ENCODE peak calls at places on chromosomes 2 and 18, in nine cellular contexts. J is OCI-LY7; I is colonic mucosa; B is psoas muscle; F is breast epithelium; Q is hepatocyte; Y is A549; W is cardiac muscle cell; L is effector memory CD4-positive, alpha-beta T cell. R is an unnamed sample.

GRCh38 chr2:104215269-104216161 is 638.4 kb upstream of the POU3F3 start:
- DNase-seq in W (no peak), F (no peak), Y (no peak), L (no peak), B (no peak), I (no peak), Q (no peak), J (no peak), R (no peak)

GRCh38 chr2:111711270-111711669 is 172.7 kb downstream of the ANAPC1 start:
- DNase-seq in L (no peak), J (no peak), W (no peak), B (no peak), Y (no peak), F (no peak), Q (no peak), I (no peak), R (no peak)

GRCh38 chr18:68428026-68428425 is 286.9 kb downstream of the TMX3 start:
- DNase-seq in B (no peak), I (no peak), F (no peak), Y (no peak), Q (peak; percentile 17), J (no peak), W (peak; percentile 53), L (no peak), R (no peak)

GRCh38 chr2:135791418-135792190 is 45.4 kb downstream of the LCT start:
- DNase-seq in F (no peak), Q (no peak), L (no peak), J (no peak), Y (no peak), B (no peak), I (no peak), W (peak; percentile 67), R (no peak)

GRCh38 chr18:23324056-23324811 is 128.9 kb upstream of the RIOK3 start:
- DNase-seq in L (no peak), Y (no peak), I (no peak), B (no peak), F (no peak), J (peak; percentile 30), Q (no peak), W (no peak), R (no peak)

GRCh38 chr2:160890667-160891352 is 269.4 kb upstream of the TANK start:
- DNase-seq in B (no peak), I (no peak), L (no peak), J (no peak), W (no peak), Y (no peak), Q (no peak), F (no peak), R (no peak)

GRCh38 chr2:95531254-95531771 is 46.8 kb upstream of the TRIM43B start:
- DNase-seq in Q (no peak), I (no peak), L (no peak), B (no peak), Y (no peak), W (no peak), F (no peak), J (no peak), R (no peak)

GRCh38 chr2:12928706-12929291 is 212.1 kb downstream of the TRIB2 start:
- DNase-seq in L (no peak), Q (no peak), B (no peak), I (no peak), Y (no peak), F (no peak), W (no peak), J (peak; percentile 35), R (no peak)

GRCh38 chr2:101883860-101884259 is 107.9 kb upstream of the IL1R2 start:
- DNase-seq in W (peak; percentile 85), J (peak; percentile 34), Y (peak; percentile 51), B (no peak), I (peak; percentile 50), L (no peak), F (no peak), Q (peak; percentile 72), R (peak; percentile 9)

GRCh38 chr2:197304556-197305011 is 6.0 kb downstream of the ANKRD44 start:
- DNase-seq in B (no peak), W (no peak), Y (no peak), J (peak; percentile 26), I (no peak), Q (no peak), F (no peak), L (no peak), R (no peak)

GRCh38 chr18:55096261-55097026 is 137.2 kb upstream of the CCDC68 start:
- DNase-seq in Q (peak; percentile 57), L (no peak), I (peak; percentile 36), W (peak; percentile 83), J (peak; percentile 17), B (peak; percentile 53), Y (peak; percentile 75), F (no peak), R (no peak)

GRCh38 chr2:5594288-5594687 is 97.9 kb upstream of the SOX11 start:
- DNase-seq in Y (no peak), J (no peak), Q (no peak), F (no peak), L (no peak), B (no peak), W (no peak), I (no peak), R (no peak)

GRCh38 chr2:237067985-237068576 is 17.6 kb upstream of the COPS8 start:
- DNase-seq in I (no peak), Q (no peak), Y (no peak), J (no peak), W (peak; percentile 63), B (no peak), L (no peak), F (no peak), R (no peak)

GRCh38 chr18:52228158-52228557 is 111.8 kb upstream of the DCC start:
- DNase-seq in Y (no peak), W (no peak), F (no peak), B (no peak), J (no peak), I (no peak), Q (no peak), L (no peak), R (no peak)

GRCh38 chr18:1383465-1383864 is 478.8 kb downstream of the ADCYAP1 start:
- DNase-seq in I (no peak), L (no peak), W (no peak), Y (no peak), Q (no peak), F (no peak), B (peak; percentile 21), J (no peak), R (no peak)
- H3K9me3 ChIP-seq in I (no peaks in the 10 kb centered on the region), L (peaks cover 4% of the 10 kb centered on the region), W (no peaks in the 10 kb centered on the region), Y (no peaks in the 10 kb centered on the region), Q (no peaks in the 10 kb centered on the region), F (peaks cover 8% of the 10 kb centered on the region), B (peaks cover 6% of the 10 kb centered on the region), J (no peaks in the 10 kb centered on the region), R (no peaks in the 10 kb centered on the region)

GRCh38 chr2:49917654-49918053 is 763.3 kb upstream of the FSHR start:
- DNase-seq in J (no peak), W (no peak), B (no peak), I (no peak), F (no peak), Q (no peak), L (no peak), Y (no peak), R (no peak)

GRCh38 chr2:49914281-49914680 is 760.0 kb upstream of the FSHR start:
- DNase-seq in J (no peak), B (no peak), Y (no peak), L (no peak), F (no peak), W (no peak), Q (peak; percentile 6), I (no peak), R (no peak)

DNA sequence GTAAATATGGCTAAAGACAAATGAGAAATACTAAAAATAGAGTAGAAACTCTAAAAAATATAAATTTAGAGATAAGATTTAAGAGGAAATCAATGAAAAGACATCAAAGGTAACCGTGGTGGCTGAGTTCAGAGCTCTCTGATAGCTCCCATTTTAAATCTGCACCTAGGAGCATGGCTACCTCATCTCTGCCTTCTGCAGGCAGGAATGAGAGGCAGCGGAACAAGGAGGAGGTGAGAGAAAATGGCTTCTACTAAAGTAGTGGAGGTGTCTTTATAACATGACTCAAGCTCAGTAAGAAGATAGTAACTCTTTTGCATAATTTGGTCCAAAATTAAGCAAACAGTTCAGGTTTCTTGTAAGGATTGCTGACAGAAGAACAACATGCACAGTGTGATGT is 758.7 kb upstream of the FSHR start:
- DNase-seq in J (no peak), L (no peak), F (no peak), B (no peak), W (no peak), Q (no peak), I (no peak), Y (no peak), R (no peak)
- H3K9me3 ChIP-seq in J (no peaks in the 10 kb centered on the region), L (no peaks in the 10 kb centered on the region), F (no peaks in the 10 kb centered on the region), B (no peaks in the 10 kb centered on the region), W (no peaks in the 10 kb centered on the region), Q (no peaks in the 10 kb centered on the region), I (no peaks in the 10 kb centered on the region), Y (no peaks in the 10 kb centered on the region), R (no peaks in the 10 kb centered on the region)

GRCh38 chr2:202682274-202682673 is 47.5 kb downstream of the FAM117B start:
- DNase-seq in L (no peak), J (no peak), W (no peak), Y (no peak), I (no peak), Q (no peak), F (no peak), B (no peak), R (no peak)

GRCh38 chr2:202681688-202682205 is 47.0 kb downstream of the FAM117B start:
- DNase-seq in Y (no peak), L (no peak), Q (no peak), J (no peak), B (no peak), I (peak; percentile 23), W (no peak), F (no peak), R (no peak)

GRCh38 chr2:202680512-202680911 is 45.7 kb downstream of the FAM117B start:
- DNase-seq in J (no peak), Y (no peak), B (no peak), Q (no peak), I (no peak), W (no peak), L (no peak), F (no peak), R (no peak)

GRCh38 chr2:202679980-202680379 is 45.2 kb downstream of the FAM117B start:
- DNase-seq in W (no peak), I (no peak), J (no peak), Q (no peak), B (no peak), Y (no peak), F (no peak), L (no peak), R (no peak)
- H3K9me3 ChIP-seq in W (no peaks in the 10 kb centered on the region), I (no peaks in the 10 kb centered on the region), J (peaks cover 16% of the 10 kb centered on the region), Q (no peaks in the 10 kb centered on the region), B (peaks cover 14% of the 10 kb centered on the region), Y (peaks cover 7% of the 10 kb centered on the region), F (peaks cover 24% of the 10 kb centered on the region), L (no peaks in the 10 kb centered on the region), R (no peaks in the 10 kb centered on the region)

DNA sequence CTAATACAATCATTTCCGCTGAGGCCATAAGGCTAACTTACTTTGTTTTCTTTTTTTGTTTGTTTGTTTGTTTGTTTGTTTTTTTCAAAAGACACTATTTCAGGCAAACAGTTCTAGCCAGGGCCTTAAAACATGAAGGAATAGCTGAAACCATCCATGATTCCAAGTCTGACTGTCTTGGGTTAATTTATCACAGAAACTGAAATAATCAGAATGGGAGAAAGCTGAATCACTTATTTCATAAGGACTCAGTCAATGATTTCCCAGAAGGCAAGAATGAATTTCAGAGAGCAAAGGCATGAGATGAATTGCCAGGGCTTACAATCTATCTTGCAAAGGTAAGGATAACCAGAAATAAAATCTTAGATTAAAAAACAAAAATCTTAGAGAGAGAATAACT is 1315.1 kb downstream of the SUCLG1 start:
- DNase-seq in Q (no peak), W (no peak), J (no peak), B (no peak), L (no peak), F (no peak), I (no peak), Y (no peak), R (no peak)
- H3K9me3 ChIP-seq in Q (no peaks in the 10 kb centered on the region), W (no peaks in the 10 kb centered on the region), J (no peaks in the 10 kb centered on the region), B (no peaks in the 10 kb centered on the region), L (no peaks in the 10 kb centered on the region), F (no peaks in the 10 kb centered on the region), I (no peaks in the 10 kb centered on the region), Y (peaks cover 5% of the 10 kb centered on the region), R (no peaks in the 10 kb centered on the region)